ENCODE peak calls at places on chromosomes 7 and 10, in five cellular contexts. One of them, this sample, is unnamed.

GRCh38 chr10:117596666-117597065 is 54.1 kb downstream of the EMX2 start:
- DNase-seq in IMR-90: no peak
- DNase-seq in ovary: no peak
- DNase-seq in fibroblast of mammary gland: no peak
- DNase-seq in cardiac muscle cell: no peak
- DNase-seq in this sample: no peak

GRCh38 chr10:10778959-10779358 is 238.7 kb upstream of the CELF2 start:
- DNase-seq in IMR-90: peak; percentile 47
- DNase-seq in ovary: no peak
- DNase-seq in fibroblast of mammary gland: peak; percentile 41
- DNase-seq in cardiac muscle cell: no peak
- DNase-seq in this sample: no peak

GRCh38 chr10:75776738-75777504 is 345.5 kb downstream of the LRMDA start:
- DNase-seq in IMR-90: no peak
- DNase-seq in ovary: no peak
- DNase-seq in fibroblast of mammary gland: no peak
- DNase-seq in cardiac muscle cell: no peak
- DNase-seq in this sample: no peak

GRCh38 chr10:94524146-94524545 is 21.4 kb upstream of the HELLS start:
- DNase-seq in IMR-90: peak; percentile 64
- DNase-seq in ovary: no peak
- DNase-seq in fibroblast of mammary gland: peak; percentile 63
- DNase-seq in cardiac muscle cell: peak; percentile 70
- DNase-seq in this sample: no peak

GRCh38 chr10:30055094-30055701 is 4.2 kb downstream of the JCAD start:
- DNase-seq in IMR-90: peak; percentile 67
- DNase-seq in ovary: no peak
- DNase-seq in fibroblast of mammary gland: peak; percentile 56
- DNase-seq in cardiac muscle cell: peak; percentile 16
- DNase-seq in this sample: no peak

GRCh38 chr7:105721571-105722104 is 140.3 kb upstream of the EFCAB10 start:
- DNase-seq in IMR-90: no peak
- DNase-seq in ovary: no peak
- DNase-seq in fibroblast of mammary gland: no peak
- DNase-seq in cardiac muscle cell: no peak
- DNase-seq in this sample: no peak

GRCh38 chr10:89278034-89278535 is 23.8 kb upstream of the IFIT2 start:
- DNase-seq in IMR-90: peak; percentile 98
- DNase-seq in ovary: no peak
- DNase-seq in fibroblast of mammary gland: peak; percentile 97
- DNase-seq in cardiac muscle cell: peak; percentile 96
- DNase-seq in this sample: peak; percentile 96

GRCh38 chr10:58302259-58302658 is 32.5 kb upstream of the UBE2D1 start:
- DNase-seq in IMR-90: no peak
- DNase-seq in ovary: no peak
- DNase-seq in fibroblast of mammary gland: no peak
- DNase-seq in cardiac muscle cell: no peak
- DNase-seq in this sample: no peak

GRCh38 chr7:113918946-113919345 is at the start of gene PPP1R3A:
- DNase-seq in IMR-90: peak; percentile 11
- DNase-seq in ovary: no peak
- DNase-seq in fibroblast of mammary gland: no peak
- DNase-seq in cardiac muscle cell: no peak
- DNase-seq in this sample: no peak

DNA sequence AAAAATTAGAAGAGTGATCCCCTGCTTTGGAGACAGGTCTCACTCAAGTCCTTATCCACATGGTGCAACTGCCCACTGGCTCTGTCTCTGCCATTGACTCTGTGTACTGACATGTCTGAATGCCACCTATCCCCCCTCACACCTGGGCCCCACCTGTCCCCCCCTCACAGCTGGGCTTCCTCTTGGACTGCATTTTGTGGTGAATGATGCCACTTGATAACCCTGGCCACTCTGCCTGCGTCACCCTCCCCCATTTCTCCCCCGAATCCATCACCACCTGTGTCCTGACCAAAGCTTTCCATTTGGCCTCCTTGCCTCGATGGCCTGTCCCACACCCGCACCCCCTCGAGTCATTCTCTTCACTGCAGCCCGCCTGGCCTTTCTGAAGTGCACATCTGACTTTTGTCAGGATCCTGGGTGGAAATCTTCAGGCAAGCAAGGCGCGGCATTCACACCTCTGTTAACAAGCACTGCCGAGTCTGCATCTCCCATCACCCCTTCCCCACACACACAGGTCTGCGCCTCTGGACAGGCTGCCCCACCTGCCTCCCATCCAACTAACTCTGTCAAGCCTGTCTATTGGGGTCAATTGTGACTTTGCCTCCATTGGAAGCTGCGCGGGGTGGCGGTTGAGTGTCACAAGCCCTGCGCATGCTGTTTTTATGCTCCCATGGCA is 175.3 kb upstream of the KLF14 start:
- DNase-seq in IMR-90: no peak
- DNase-seq in ovary: no peak
- DNase-seq in fibroblast of mammary gland: no peak
- DNase-seq in cardiac muscle cell: no peak
- DNase-seq in this sample: no peak
- H3K4me3 ChIP-seq in IMR-90: peak overlapping the region; percentile 87
- H3K4me3 ChIP-seq in ovary: no peak overlapping the region
- H3K4me3 ChIP-seq in fibroblast of mammary gland: peak overlapping the region; percentile 68
- H3K4me3 ChIP-seq in cardiac muscle cell: no peak overlapping the region
- H3K4me3 ChIP-seq in this sample: peak overlapping the region; percentile 68

GRCh38 chr7:48035301-48035966 is at the start of gene C7orf57:
- DNase-seq in IMR-90: peak; percentile 77
- DNase-seq in ovary: peak; percentile 83
- DNase-seq in fibroblast of mammary gland: peak; percentile 70
- DNase-seq in cardiac muscle cell: peak; percentile 91
- DNase-seq in this sample: peak; percentile 65
- TF ChIP-seq CTCF in IMR-90: peak; percentile 27
- TF ChIP-seq CTCF in ovary: peak; percentile 24
- TF ChIP-seq CTCF in fibroblast of mammary gland: no peak
- TF ChIP-seq CTCF in cardiac muscle cell: no peak
- TF ChIP-seq CTCF in this sample: no peak

DNA sequence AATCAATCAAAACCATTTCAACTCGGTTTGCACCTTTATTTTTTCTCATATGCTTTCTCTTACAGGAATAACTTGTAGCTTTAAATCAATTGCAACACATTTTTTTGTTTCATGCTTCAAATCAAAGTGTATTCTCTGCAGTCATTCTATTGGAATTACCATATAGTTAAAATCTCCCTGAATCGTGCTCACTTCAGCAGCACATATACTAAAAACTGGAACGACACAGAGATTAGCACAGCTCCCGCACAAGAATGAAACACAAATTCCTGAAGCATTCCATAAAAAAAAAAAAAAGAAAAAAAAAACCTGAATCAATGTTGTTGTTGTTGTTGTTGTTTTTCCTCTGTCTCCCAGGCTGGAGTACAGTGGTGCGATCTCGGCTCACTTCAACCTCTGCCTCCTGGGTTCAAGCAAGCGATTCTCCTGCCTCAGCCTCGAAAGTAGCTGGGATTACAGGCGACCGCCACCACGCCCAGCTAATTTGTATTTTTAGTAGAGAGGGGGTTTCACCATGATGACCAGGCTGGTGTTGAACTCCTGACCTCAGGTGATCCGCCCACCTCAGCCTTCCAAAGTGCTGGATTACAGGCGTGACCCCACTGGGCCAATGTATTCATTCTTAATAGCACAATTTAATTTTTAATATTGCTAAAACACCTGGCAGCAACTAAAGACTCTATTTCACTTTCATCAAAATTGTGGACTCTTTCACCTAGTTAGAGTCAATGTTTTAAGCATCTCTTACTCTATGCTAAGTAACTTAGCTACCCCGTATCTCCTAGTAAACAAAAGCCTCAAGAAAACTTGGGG is 26.3 kb downstream of the ANKRD61 start:
- DNase-seq in IMR-90: no peak
- DNase-seq in ovary: no peak
- DNase-seq in fibroblast of mammary gland: no peak
- DNase-seq in cardiac muscle cell: peak; percentile 8
- DNase-seq in this sample: no peak
- H3K4me3 ChIP-seq in IMR-90: peak overlapping the region; percentile 20
- H3K4me3 ChIP-seq in ovary: no peak overlapping the region
- H3K4me3 ChIP-seq in fibroblast of mammary gland: peak overlapping the region; percentile 82
- H3K4me3 ChIP-seq in cardiac muscle cell: peak overlapping the region; percentile 37
- H3K4me3 ChIP-seq in this sample: peak overlapping the region; percentile 86

DNA sequence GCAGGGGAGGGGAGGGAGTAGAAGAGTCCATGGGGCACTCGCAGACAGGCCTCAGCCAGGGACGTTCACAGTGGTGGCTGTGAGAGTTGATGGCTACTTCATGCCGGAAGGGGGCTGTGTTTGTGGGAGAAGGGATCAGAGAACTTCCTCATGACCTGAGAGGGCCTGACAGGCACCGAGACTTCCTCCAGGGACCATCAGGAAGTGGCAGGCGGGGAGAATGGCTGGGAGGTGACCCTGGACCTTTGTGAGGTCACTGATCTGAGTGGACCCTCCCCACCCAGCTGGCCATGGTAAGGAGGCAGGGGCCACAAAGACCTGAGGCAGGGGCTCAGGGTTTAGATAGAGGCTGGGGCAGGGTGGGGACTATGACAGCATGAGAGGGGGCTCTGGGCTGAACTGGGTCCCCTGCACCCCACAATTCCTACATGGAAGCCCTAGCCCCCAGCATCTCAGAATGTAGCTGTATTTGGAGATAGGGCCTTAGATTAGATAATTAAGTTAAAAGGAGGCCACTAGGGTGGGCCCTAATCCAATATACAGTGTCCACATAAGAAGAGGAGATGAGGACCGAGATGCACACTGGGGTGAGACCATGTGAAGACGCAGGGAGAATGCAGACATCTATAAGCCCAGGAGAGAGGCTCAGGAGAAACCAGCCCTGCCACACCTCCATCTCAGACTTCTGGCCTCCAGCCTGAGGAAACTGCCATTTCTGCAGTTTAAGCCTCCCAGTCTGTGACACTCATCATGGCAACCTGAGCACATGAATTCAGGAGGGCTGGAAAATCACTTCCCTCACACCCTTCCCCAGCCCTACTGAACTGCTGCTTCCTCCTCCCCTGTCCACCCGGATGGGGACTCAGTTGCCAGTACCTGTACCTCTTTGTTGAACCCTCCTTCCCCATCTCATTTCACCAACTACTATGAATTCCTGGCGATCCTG is 273.9 kb upstream of the ZNF32 start:
- DNase-seq in IMR-90: no peak
- DNase-seq in ovary: no peak
- DNase-seq in fibroblast of mammary gland: no peak
- DNase-seq in cardiac muscle cell: no peak
- DNase-seq in this sample: no peak
- TF ChIP-seq CTCF in IMR-90: no peak
- TF ChIP-seq CTCF in ovary: no peak
- TF ChIP-seq CTCF in fibroblast of mammary gland: no peak
- TF ChIP-seq CTCF in cardiac muscle cell: no peak
- TF ChIP-seq CTCF in this sample: no peak

DNA sequence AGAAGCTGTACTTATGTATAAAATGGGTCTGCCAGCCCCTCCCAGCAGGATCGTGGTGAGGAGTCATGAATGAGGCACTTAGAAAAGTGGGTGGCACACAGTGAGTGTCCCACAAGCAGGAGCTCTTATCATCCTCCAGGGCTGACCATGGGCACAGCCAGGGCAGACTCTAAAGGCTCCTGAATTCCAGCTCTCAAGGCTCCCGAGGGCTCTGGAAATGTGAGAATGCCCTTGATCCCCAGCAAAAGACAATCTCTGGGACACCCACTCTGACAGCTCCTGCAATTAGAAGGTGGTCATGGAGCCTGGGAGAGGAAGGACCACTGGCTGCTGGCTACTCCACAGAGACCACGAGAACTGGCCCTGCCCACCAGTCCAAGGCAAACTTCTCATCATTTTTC is 1.6 kb downstream of the VSTM4 start:
- DNase-seq in IMR-90: peak; percentile 47
- DNase-seq in ovary: no peak
- DNase-seq in fibroblast of mammary gland: no peak
- DNase-seq in cardiac muscle cell: no peak
- DNase-seq in this sample: no peak
- H3K4me3 ChIP-seq in IMR-90: no peak overlapping the region
- H3K4me3 ChIP-seq in ovary: no peak overlapping the region
- H3K4me3 ChIP-seq in fibroblast of mammary gland: no peak overlapping the region
- H3K4me3 ChIP-seq in cardiac muscle cell: no peak overlapping the region
- H3K4me3 ChIP-seq in this sample: no peak overlapping the region

DNA sequence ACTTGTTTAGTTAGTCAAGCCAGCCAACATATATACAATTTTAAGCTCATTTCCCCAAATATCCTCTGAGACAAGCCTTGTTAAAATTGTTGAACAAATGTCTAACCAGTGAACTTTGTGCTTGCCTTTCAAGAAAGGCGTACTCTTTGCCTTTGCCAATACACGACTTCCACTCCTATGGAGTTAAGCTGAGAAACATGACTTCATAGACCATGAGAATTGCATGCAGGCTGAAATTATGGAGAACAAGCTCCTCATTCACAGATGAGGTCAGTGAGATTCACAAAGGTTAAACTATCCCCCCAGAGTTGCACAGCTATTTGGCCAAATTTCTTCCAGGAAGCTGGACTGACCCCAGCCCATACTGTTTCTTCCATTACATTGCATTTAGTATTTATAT is 221.4 kb upstream of the SEMA3C start:
- DNase-seq in IMR-90: no peak
- DNase-seq in ovary: no peak
- DNase-seq in fibroblast of mammary gland: no peak
- DNase-seq in cardiac muscle cell: no peak
- DNase-seq in this sample: no peak
- TF ChIP-seq CTCF in IMR-90: no peak
- TF ChIP-seq CTCF in ovary: no peak
- TF ChIP-seq CTCF in fibroblast of mammary gland: no peak
- TF ChIP-seq CTCF in cardiac muscle cell: no peak
- TF ChIP-seq CTCF in this sample: no peak

DNA sequence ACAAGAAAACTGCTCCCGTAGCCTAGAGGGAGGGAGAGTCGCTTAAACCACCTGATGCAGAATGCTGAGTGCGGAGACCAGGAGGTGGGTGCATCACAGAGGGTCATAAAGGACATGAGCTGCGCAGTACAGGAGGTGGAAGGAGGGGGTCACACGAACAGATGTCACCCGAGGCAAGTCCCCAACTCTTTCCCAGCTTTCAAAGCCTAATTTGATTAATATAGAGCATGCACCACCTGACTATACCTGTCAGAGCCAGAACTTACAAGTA is 867 bp upstream of the VOPP1 start:
- DNase-seq in IMR-90: no peak
- DNase-seq in ovary: no peak
- DNase-seq in fibroblast of mammary gland: no peak
- DNase-seq in cardiac muscle cell: no peak
- DNase-seq in this sample: no peak
- H3K4me3 ChIP-seq in IMR-90: peak overlapping the region; percentile 67
- H3K4me3 ChIP-seq in ovary: peak overlapping the region; percentile 96
- H3K4me3 ChIP-seq in fibroblast of mammary gland: peak overlapping the region; percentile 62
- H3K4me3 ChIP-seq in cardiac muscle cell: peak overlapping the region; percentile 61
- H3K4me3 ChIP-seq in this sample: peak overlapping the region; percentile 55

DNA sequence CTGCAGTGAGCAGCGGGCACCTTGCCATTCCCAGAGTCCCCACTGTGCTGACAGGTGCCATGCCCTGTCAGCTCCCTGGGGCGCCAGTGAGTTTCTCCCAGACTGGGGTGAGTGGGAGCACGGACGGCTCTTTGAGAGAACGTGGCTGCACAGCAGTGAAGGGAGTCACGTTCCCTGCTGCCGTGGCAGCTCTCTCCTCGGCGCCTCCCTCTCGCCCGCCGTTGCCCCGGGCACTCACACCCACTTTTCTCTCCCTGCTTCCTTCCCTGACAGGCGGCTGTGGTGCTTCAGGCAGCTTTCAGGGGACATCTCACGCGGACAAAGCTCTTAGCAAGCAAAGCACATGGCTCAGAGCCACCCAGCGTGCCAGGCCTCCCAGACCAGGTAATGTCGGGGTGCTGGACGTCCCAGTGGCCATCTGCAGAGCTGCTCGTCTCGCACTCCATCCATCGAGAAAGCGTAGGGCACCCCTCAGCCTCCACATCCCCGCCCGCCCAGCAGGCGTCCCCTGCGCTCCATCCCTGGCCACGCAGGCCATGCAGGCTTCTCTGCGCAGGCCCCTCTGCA is 27.1 kb upstream of the TTYH3 start:
- DNase-seq in IMR-90: no peak
- DNase-seq in ovary: no peak
- DNase-seq in fibroblast of mammary gland: no peak
- DNase-seq in cardiac muscle cell: no peak
- DNase-seq in this sample: no peak
- TF ChIP-seq CTCF in IMR-90: no peak
- TF ChIP-seq CTCF in ovary: no peak
- TF ChIP-seq CTCF in fibroblast of mammary gland: no peak
- TF ChIP-seq CTCF in cardiac muscle cell: no peak
- TF ChIP-seq CTCF in this sample: no peak

This sample was measured in kidney epithelial cell.